ENCODE peak calls at places on chromosomes 1 and 21, in six cellular contexts. One of them, this sample, is unnamed.

GRCh38 chr1:29736582-29737188 is 500.4 kb downstream of the PTPRU start:
- DNase-seq in NCI-H526 treated with DMSO at 0.1 percent for 48 hours: no peak
- DNase-seq in retinal pigment epithelial cell: peak; percentile 12
- DNase-seq in memory B cell: no peak
- DNase-seq in EH: peak; percentile 65
- DNase-seq in WTC11: peak; percentile 62
- DNase-seq in this sample: peak; percentile 72

GRCh38 chr1:213793482-213794067 is 194.2 kb upstream of the PROX1 start:
- DNase-seq in NCI-H526 treated with DMSO at 0.1 percent for 48 hours: no peak
- DNase-seq in retinal pigment epithelial cell: no peak
- DNase-seq in memory B cell: no peak
- DNase-seq in EH: no peak
- DNase-seq in WTC11: no peak
- DNase-seq in this sample: no peak

GRCh38 chr1:245086389-245086969 is 68.3 kb upstream of the KIF26B start:
- DNase-seq in NCI-H526 treated with DMSO at 0.1 percent for 48 hours: no peak
- DNase-seq in retinal pigment epithelial cell: no peak
- DNase-seq in memory B cell: no peak
- DNase-seq in EH: peak; percentile 85
- DNase-seq in WTC11: no peak
- DNase-seq in this sample: peak; percentile 70

GRCh38 chr21:34282223-34282622 is 81.6 kb upstream of the KCNE2 start:
- DNase-seq in NCI-H526 treated with DMSO at 0.1 percent for 48 hours: no peak
- DNase-seq in retinal pigment epithelial cell: no peak
- DNase-seq in memory B cell: no peak
- DNase-seq in EH: peak; percentile 35
- DNase-seq in WTC11: no peak
- DNase-seq in this sample: peak; percentile 61

GRCh38 chr1:59498640-59499039 is 201.7 kb downstream of the FGGY start:
- DNase-seq in NCI-H526 treated with DMSO at 0.1 percent for 48 hours: no peak
- DNase-seq in retinal pigment epithelial cell: no peak
- DNase-seq in memory B cell: no peak
- DNase-seq in EH: peak; percentile 72
- DNase-seq in WTC11: no peak
- DNase-seq in this sample: peak; percentile 74

GRCh38 chr1:244821134-244821533 is 14.3 kb upstream of the COX20 start:
- DNase-seq in NCI-H526 treated with DMSO at 0.1 percent for 48 hours: no peak
- DNase-seq in retinal pigment epithelial cell: no peak
- DNase-seq in memory B cell: no peak
- DNase-seq in EH: no peak
- DNase-seq in WTC11: no peak
- DNase-seq in this sample: no peak

GRCh38 chr1:61828814-61829213 is 86.5 kb downstream of the PATJ start:
- DNase-seq in NCI-H526 treated with DMSO at 0.1 percent for 48 hours: no peak
- DNase-seq in retinal pigment epithelial cell: no peak
- DNase-seq in memory B cell: no peak
- DNase-seq in EH: no peak
- DNase-seq in WTC11: no peak
- DNase-seq in this sample: no peak

GRCh38 chr1:231382426-231382825 is 39.7 kb downstream of the EGLN1 start:
- DNase-seq in NCI-H526 treated with DMSO at 0.1 percent for 48 hours: no peak
- DNase-seq in retinal pigment epithelial cell: no peak
- DNase-seq in memory B cell: no peak
- DNase-seq in EH: no peak
- DNase-seq in WTC11: no peak
- DNase-seq in this sample: no peak

GRCh38 chr1:63463248-63463647 is 59.8 kb downstream of the ITGB3BP start:
- DNase-seq in NCI-H526 treated with DMSO at 0.1 percent for 48 hours: no peak
- DNase-seq in retinal pigment epithelial cell: no peak
- DNase-seq in memory B cell: no peak
- DNase-seq in EH: peak; percentile 15
- DNase-seq in WTC11: no peak
- DNase-seq in this sample: peak; percentile 52

GRCh38 chr1:119227446-119227845 is 87.0 kb upstream of the WARS2 start:
- DNase-seq in NCI-H526 treated with DMSO at 0.1 percent for 48 hours: no peak
- DNase-seq in retinal pigment epithelial cell: no peak
- DNase-seq in memory B cell: no peak
- DNase-seq in EH: no peak
- DNase-seq in WTC11: no peak
- DNase-seq in this sample: no peak

GRCh38 chr21:45468051-45468970 is 63.3 kb downstream of the COL18A1 start:
- DNase-seq in NCI-H526 treated with DMSO at 0.1 percent for 48 hours: no peak
- DNase-seq in retinal pigment epithelial cell: no peak
- DNase-seq in memory B cell: no peak
- DNase-seq in EH: no peak
- DNase-seq in WTC11: no peak
- DNase-seq in this sample: no peak

GRCh38 chr1:113388621-113389355 is 1.5 kb upstream of the MAGI3 start:
- DNase-seq in NCI-H526 treated with DMSO at 0.1 percent for 48 hours: peak; percentile 45
- DNase-seq in retinal pigment epithelial cell: no peak
- DNase-seq in memory B cell: no peak
- DNase-seq in EH: peak; percentile 30
- DNase-seq in WTC11: no peak
- DNase-seq in this sample: peak; percentile 10

GRCh38 chr1:227948493-227949260 is 945 bp upstream of the WNT9A start:
- DNase-seq in NCI-H526 treated with DMSO at 0.1 percent for 48 hours: no peak
- DNase-seq in retinal pigment epithelial cell: no peak
- DNase-seq in memory B cell: no peak
- DNase-seq in EH: no peak
- DNase-seq in WTC11: no peak
- DNase-seq in this sample: peak; percentile 40

GRCh38 chr1:31937300-31938183 is 626 bp downstream of the PTP4A2 start:
- DNase-seq in NCI-H526 treated with DMSO at 0.1 percent for 48 hours: no peak
- DNase-seq in retinal pigment epithelial cell: no peak
- DNase-seq in memory B cell: peak; percentile 81
- DNase-seq in EH: peak; percentile 76
- DNase-seq in WTC11: peak; percentile 53
- DNase-seq in this sample: peak; percentile 85

GRCh38 chr1:211327341-211327921 is 798 bp downstream of the TRAF5 start:
- DNase-seq in NCI-H526 treated with DMSO at 0.1 percent for 48 hours: no peak
- DNase-seq in retinal pigment epithelial cell: peak; percentile 16
- DNase-seq in memory B cell: peak; percentile 41
- DNase-seq in EH: peak; percentile 79
- DNase-seq in WTC11: peak; percentile 36
- DNase-seq in this sample: peak; percentile 85

GRCh38 chr1:160078392-160079195 is 2.7 kb upstream of the KCNJ9 start:
- DNase-seq in NCI-H526 treated with DMSO at 0.1 percent for 48 hours: peak; percentile 16
- DNase-seq in retinal pigment epithelial cell: no peak
- DNase-seq in memory B cell: peak; percentile 43
- DNase-seq in EH: peak; percentile 49
- DNase-seq in WTC11: peak; percentile 78
- DNase-seq in this sample: peak; percentile 63

GRCh38 chr1:35832515-35832914 is 24.7 kb downstream of the AGO4 start:
- DNase-seq in NCI-H526 treated with DMSO at 0.1 percent for 48 hours: no peak
- DNase-seq in retinal pigment epithelial cell: no peak
- DNase-seq in memory B cell: no peak
- DNase-seq in EH: no peak
- DNase-seq in WTC11: no peak
- DNase-seq in this sample: peak; percentile 32

GRCh38 chr1:172605641-172606040 is 53.3 kb upstream of the FASLG start:
- DNase-seq in NCI-H526 treated with DMSO at 0.1 percent for 48 hours: no peak
- DNase-seq in retinal pigment epithelial cell: no peak
- DNase-seq in memory B cell: no peak
- DNase-seq in EH: no peak
- DNase-seq in WTC11: no peak
- DNase-seq in this sample: no peak

GRCh38 chr1:97144527-97144926 is 422.9 kb downstream of the PTBP2 start:
- DNase-seq in NCI-H526 treated with DMSO at 0.1 percent for 48 hours: no peak
- DNase-seq in retinal pigment epithelial cell: peak; percentile 93
- DNase-seq in memory B cell: no peak
- DNase-seq in EH: peak; percentile 74
- DNase-seq in WTC11: no peak
- DNase-seq in this sample: peak; percentile 85

GRCh38 chr1:158527190-158527815 is 26.9 kb downstream of the OR6Y1 start:
- DNase-seq in NCI-H526 treated with DMSO at 0.1 percent for 48 hours: no peak
- DNase-seq in retinal pigment epithelial cell: no peak
- DNase-seq in memory B cell: no peak
- DNase-seq in EH: peak; percentile 40
- DNase-seq in WTC11: no peak
- DNase-seq in this sample: peak; percentile 54

GRCh38 chr1:173161510-173162221 is 45.5 kb downstream of the TNFSF4 start:
- DNase-seq in NCI-H526 treated with DMSO at 0.1 percent for 48 hours: no peak
- DNase-seq in retinal pigment epithelial cell: no peak
- DNase-seq in memory B cell: no peak
- DNase-seq in EH: peak; percentile 81
- DNase-seq in WTC11: no peak
- DNase-seq in this sample: peak; percentile 70